ENCODE peak calls at places on chromosome 22, in six cellular contexts. M, T, N, D, Y and P are unnamed samples.

GRCh38 chr22:46674367-46674781 is 54.2 kb downstream of the GRAMD4 start:
- DNase-seq in M (no peak), T (peak), N (no peak), D (no peak), Y (peak), P (peak)

GRCh38 chr22:34454598-34454997 is 534.3 kb upstream of the LARGE1 start:
- DNase-seq in M (no peak), T (no peak), N (no peak), D (no peak), Y (no peak), P (no peak)

GRCh38 chr22:33735978-33736377 is 184.3 kb downstream of the LARGE1 start:
- DNase-seq in M (no peak), T (no peak), N (no peak), D (no peak), Y (no peak), P (no peak)

GRCh38 chr22:46589141-46589748 is 30.9 kb upstream of the GRAMD4 start:
- DNase-seq in M (no peak), T (no peak), N (no peak), D (no peak), Y (peak), P (no peak)

GRCh38 chr22:42673898-42674390 is 24.8 kb upstream of the CYB5R3 start:
- DNase-seq in M (no peak), T (no peak), N (no peak), D (peak), Y (no peak), P (no peak)

GRCh38 chr22:25795437-25795836 is 53.4 kb downstream of the MYO18B start:
- DNase-seq in M (no peak), T (no peak), N (no peak), D (no peak), Y (no peak), P (no peak)

GRCh38 chr22:46619240-46619829 is 851 bp upstream of the GRAMD4 start:
- DNase-seq in M (no peak), T (no peak), N (no peak), D (peak), Y (no peak), P (no peak)

GRCh38 chr22:31104869-31105268 is 2.5 kb downstream of the SELENOM start:
- DNase-seq in M (no peak), T (peak), N (peak), D (no peak), Y (no peak), P (no peak)

GRCh38 chr22:50271519-50271970 is 1.4 kb upstream of the MAPK11 start:
- DNase-seq in M (no peak), T (peak), N (peak), D (no peak), Y (peak), P (peak)

GRCh38 chr22:40310081-40310770 is 36.1 kb upstream of the ADSL start:
- DNase-seq in M (no peak), T (no peak), N (no peak), D (peak), Y (no peak), P (no peak)

DNA sequence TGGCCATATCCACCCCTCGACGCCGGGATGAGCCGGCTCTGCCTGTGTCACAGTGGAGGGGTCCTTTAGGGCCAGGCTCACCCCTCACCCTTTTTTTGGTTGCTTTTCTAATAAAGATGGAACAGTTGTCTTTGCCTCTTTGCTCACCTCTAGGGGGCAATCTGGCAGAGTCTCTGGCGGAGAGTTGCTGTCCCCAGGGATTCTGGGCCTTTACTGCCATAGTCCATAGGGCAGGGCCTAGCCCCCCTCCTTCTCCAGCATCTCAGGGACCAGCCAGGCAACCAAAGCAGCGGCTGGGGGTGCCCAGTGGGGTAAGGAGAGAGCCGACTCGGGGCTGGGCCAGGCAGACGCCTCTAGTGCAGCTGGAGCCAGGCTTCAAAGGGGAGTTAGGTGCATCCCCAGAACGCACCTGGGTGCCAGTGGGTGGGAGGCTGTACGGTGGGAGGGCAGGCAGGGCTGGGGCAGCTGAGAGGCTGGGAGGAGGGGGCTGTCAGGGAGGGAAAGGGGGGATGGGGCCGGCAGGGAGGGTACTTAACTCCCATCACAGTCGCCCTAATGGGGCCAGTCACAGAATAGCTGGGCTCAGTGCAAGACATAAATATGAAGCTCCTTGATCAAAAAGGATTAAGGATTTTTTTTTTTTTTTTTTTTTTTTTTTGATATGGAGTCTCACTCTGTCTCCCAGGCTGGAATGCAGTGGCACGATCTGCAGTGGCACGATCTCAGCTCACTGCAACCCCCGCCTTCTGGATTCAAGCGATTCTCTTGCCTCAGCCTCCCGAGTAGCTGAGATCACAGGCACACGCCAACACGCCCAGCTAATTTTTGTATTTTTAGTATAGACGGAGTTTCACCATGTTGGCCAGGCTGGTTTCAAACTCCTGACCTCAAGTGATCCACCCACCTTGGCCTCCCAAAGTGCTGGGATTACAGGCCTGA is 2.5 kb upstream of the SUSD2 start:
- DNase-seq in M (no peak), T (no peak), N (no peak), D (no peak), Y (no peak), P (no peak)
- TF ChIP-seq CTCF in M (no peak), T (peak), N (peak), D (peak), Y (peak), P (peak)

GRCh38 chr22:22789922-22790845 is 97.4 kb upstream of the IGLL5 start:
- DNase-seq in M (no peak), T (no peak), N (no peak), D (no peak), Y (no peak), P (no peak)
- TF ChIP-seq CTCF in M (no peak), T (no peak), N (no peak), D (no peak), Y (no peak), P (no peak)

GRCh38 chr22:37696657-37697539 is at the start of gene TRIOBP:
- DNase-seq in M (peak), T (peak), N (peak), D (peak), Y (peak), P (peak)
- TF ChIP-seq CTCF in M (no peak), T (peak), N (no peak), D (peak), Y (peak), P (peak)

GRCh38 chr22:32123657-32124056 is 35.4 kb downstream of the C22orf42 start:
- DNase-seq in M (no peak), T (no peak), N (no peak), D (no peak), Y (no peak), P (no peak)
- TF ChIP-seq CTCF in M (no peak), T (no peak), N (peak), D (no peak), Y (peak), P (peak)

GRCh38 chr22:17271711-17272451 is 52.6 kb upstream of the ADA2 start:
- DNase-seq in M (no peak), T (no peak), N (no peak), D (no peak), Y (no peak), P (no peak)
- TF ChIP-seq CTCF in M (no peak), T (no peak), N (peak), D (no peak), Y (no peak), P (no peak)

DNA sequence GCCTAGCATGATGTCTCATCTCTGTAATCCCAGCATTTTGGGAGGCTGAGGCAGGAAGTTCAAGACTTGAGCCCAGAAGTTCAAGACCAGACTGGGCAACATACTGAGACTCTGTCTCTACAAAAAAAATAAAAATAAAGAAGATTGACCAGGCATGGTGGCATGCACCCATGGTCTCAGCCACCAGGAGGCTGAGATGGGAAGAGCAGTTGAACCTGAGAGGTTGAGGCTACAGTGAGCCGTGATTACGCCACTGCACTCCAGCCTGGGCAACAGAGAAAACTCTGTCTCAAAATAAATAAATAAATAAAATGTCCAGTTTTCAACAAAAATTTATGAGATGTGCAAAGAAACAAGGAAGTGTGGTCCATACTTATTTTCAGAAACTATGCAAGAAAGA is 28.3 kb downstream of the EFCAB6 start:
- DNase-seq in M (no peak), T (no peak), N (no peak), D (no peak), Y (no peak), P (no peak)
- TF ChIP-seq CTCF in M (no peak), T (no peak), N (peak), D (no peak), Y (no peak), P (no peak)